ENCODE peak calls at places on chromosomes 1 and 21, in nine cellular contexts. B is neuronal stem cell; Q is gastrocnemius medialis; Y is heart left ventricle; E is lower lobe of right lung; N is right lobe of liver; X is CD4-positive, CD25-positive, alpha-beta regulatory T cell; A is uterus; Z is endodermal cell. O is an unnamed sample.
A peak's percentile ranks its signal among the peaks of the same experiment; 100 is the strongest.

GRCh38 chr1:228013322-228014234 is 6.8 kb downstream of the WNT3A start:
- DNase-seq in X (no peak), Z (peak; percentile 39), N (peak; percentile 49), Q (no peak), B (no peak), A (peak; percentile 8), Y (no peak), E (peak; percentile 60), O (peak; percentile 46)

GRCh38 chr1:164581762-164582161 is 22.8 kb downstream of the PBX1 start:
- DNase-seq in Z (no peak), B (no peak), E (no peak), A (no peak), X (no peak), N (no peak), Y (no peak), Q (no peak), O (no peak)

GRCh38 chr1:201279313-201279712 is 4.0 kb upstream of the PKP1 start:
- DNase-seq in X (no peak), N (no peak), Q (peak; percentile 18), B (no peak), Z (no peak), E (no peak), Y (no peak), A (no peak), O (no peak)

GRCh38 chr1:248703674-248704073 is 1.1 kb upstream of the OR14I1 start:
- DNase-seq in Y (no peak), E (no peak), X (no peak), B (no peak), N (no peak), A (no peak), Z (no peak), Q (no peak), O (no peak)

GRCh38 chr1:205514211-205515142 is 10.0 kb downstream of the CDK18 start:
- DNase-seq in B (no peak), Q (no peak), E (no peak), A (no peak), N (no peak), Y (no peak), Z (no peak), X (no peak), O (no peak)

GRCh38 chr1:64898107-64898861 is 68.1 kb downstream of the JAK1 start:
- DNase-seq in Q (peak; percentile 98), Z (peak; percentile 88), N (peak; percentile 68), Y (peak; percentile 89), A (peak; percentile 89), B (no peak), E (peak; percentile 69), X (peak; percentile 15), O (peak; percentile 95)

GRCh38 chr1:82565546-82565945 is 764.8 kb downstream of the ADGRL2 start:
- DNase-seq in Y (no peak), A (no peak), B (no peak), Q (no peak), E (no peak), X (no peak), N (no peak), Z (no peak), O (no peak)

GRCh38 chr21:17612565-17613241 is at the start of gene BTG3:
- DNase-seq in N (peak; percentile 86), Y (peak; percentile 86), B (peak; percentile 76), X (peak; percentile 70), A (peak; percentile 75), Z (peak; percentile 88), E (peak; percentile 86), Q (no peak), O (peak; percentile 90)

GRCh38 chr1:198701766-198702539 is 63.1 kb downstream of the PTPRC start:
- DNase-seq in N (no peak), X (no peak), Y (no peak), Z (peak; percentile 58), Q (no peak), E (no peak), A (no peak), B (no peak), O (no peak)

GRCh38 chr1:74380252-74380651 is 132.2 kb downstream of the LRRC53 start:
- DNase-seq in Y (no peak), N (no peak), A (no peak), X (no peak), Z (no peak), E (no peak), B (no peak), Q (no peak), O (no peak)

GRCh38 chr1:5638582-5638981 is 353.6 kb downstream of the NPHP4 start:
- DNase-seq in A (no peak), Q (no peak), Y (no peak), E (no peak), N (no peak), X (no peak), B (no peak), Z (peak; percentile 34), O (no peak)

GRCh38 chr1:52504720-52505119 is 48.2 kb downstream of the TUT4 start:
- DNase-seq in E (no peak), X (no peak), Q (no peak), B (no peak), Z (no peak), A (no peak), N (no peak), Y (no peak), O (no peak)
- H3K4me3 ChIP-seq in E (no peak overlapping the region), X (no peak overlapping the region), Q (no peak overlapping the region), B (no peak overlapping the region), Z (no peak overlapping the region), A (no peak overlapping the region), N (no peak overlapping the region), Y (no peak overlapping the region), O (no peak overlapping the region)

GRCh38 chr1:94559921-94560320 is 18.4 kb upstream of the F3 start:
- DNase-seq in Q (no peak), Z (peak; percentile 49), E (no peak), B (no peak), X (no peak), A (no peak), Y (no peak), N (no peak), O (no peak)
- H3K27ac ChIP-seq in Q (no peak overlapping the region), Z (no peak overlapping the region), E (no peak overlapping the region), B (no peak overlapping the region), X (no peak overlapping the region), A (no peak overlapping the region), Y (no peak overlapping the region), N (no peak overlapping the region), O (no peak overlapping the region)

GRCh38 chr21:42294273-42294880 is 20.8 kb downstream of the TFF3 start:
- DNase-seq in Q (no peak), A (no peak), X (no peak), B (no peak), Z (no peak), Y (no peak), N (no peak), E (no peak), O (no peak)
- H3K36me3 ChIP-seq in Q (no peaks in the 10 kb centered on the region), A (no peaks in the 10 kb centered on the region), X (peaks cover 66% of the 10 kb centered on the region), B (peaks cover 2% of the 10 kb centered on the region), Z (no peaks in the 10 kb centered on the region), Y (no peaks in the 10 kb centered on the region), N (no peaks in the 10 kb centered on the region), E (peaks cover 61% of the 10 kb centered on the region), O (peaks cover 16% of the 10 kb centered on the region)

DNA sequence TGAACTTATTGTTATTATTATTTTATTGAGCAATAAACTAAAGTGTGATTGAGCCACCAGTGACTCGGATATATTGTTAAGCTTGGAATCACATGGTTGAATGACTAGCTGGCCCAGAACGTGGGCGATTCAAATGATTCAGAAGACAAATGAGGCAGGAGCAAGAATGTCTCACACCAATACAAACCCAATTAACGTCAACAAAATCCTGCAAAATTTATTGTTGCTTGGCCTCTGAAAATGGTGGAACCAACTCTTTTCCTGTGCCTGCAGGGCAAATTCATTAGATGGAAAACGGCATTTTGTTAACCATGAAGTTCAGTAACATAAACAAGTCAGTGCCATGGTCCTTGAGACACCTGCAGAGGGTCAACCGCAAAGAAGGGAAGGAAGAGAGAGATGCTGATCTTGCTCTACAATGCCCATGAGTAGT is 482.0 kb downstream of the SETD4 start:
- DNase-seq in B (no peak), Z (no peak), A (no peak), X (no peak), Y (no peak), E (no peak), N (no peak), Q (no peak), O (no peak)
- H3K4me3 ChIP-seq in B (no peak overlapping the region), Z (no peak overlapping the region), A (no peak overlapping the region), X (no peak overlapping the region), Y (no peak overlapping the region), E (no peak overlapping the region), N (no peak overlapping the region), Q (no peak overlapping the region), O (no peak overlapping the region)

GRCh38 chr1:87600848-87601247 is 272.2 kb downstream of the LMO4 start:
- DNase-seq in Y (no peak), Z (no peak), X (no peak), Q (no peak), B (no peak), A (no peak), N (no peak), E (no peak), O (no peak)

GRCh38 chr1:87600070-87600469 is 271.4 kb downstream of the LMO4 start:
- DNase-seq in Q (no peak), Z (no peak), N (no peak), E (no peak), X (no peak), A (no peak), B (no peak), Y (no peak), O (no peak)

GRCh38 chr1:87594736-87595383 is 266.2 kb downstream of the LMO4 start:
- DNase-seq in E (no peak), B (no peak), Q (no peak), A (no peak), X (no peak), N (no peak), Z (no peak), Y (no peak), O (no peak)

GRCh38 chr1:87595384-87595781 is 266.7 kb downstream of the LMO4 start:
- DNase-seq in Y (no peak), Z (no peak), X (no peak), E (no peak), Q (no peak), A (no peak), N (no peak), B (no peak), O (no peak)

GRCh38 chr1:87598429-87598828 is 269.7 kb downstream of the LMO4 start:
- DNase-seq in B (no peak), Q (no peak), X (no peak), E (no peak), A (no peak), N (no peak), Z (peak; percentile 89), Y (no peak), O (no peak)
- H3K27ac ChIP-seq in B (no peak overlapping the region), Q (no peak overlapping the region), X (no peak overlapping the region), E (no peak overlapping the region), A (no peak overlapping the region), N (no peak overlapping the region), Z (no peak overlapping the region), Y (no peak overlapping the region), O (no peak overlapping the region)

O was measured in sigmoid colon.